ENCODE peak calls at places on chromosomes 3 and 15, in eight cellular contexts. X is NCI-H2081; S is esophagus squamous epithelium; K is endothelial cell of umbilical vein; J is CD8-positive, alpha-beta T cell; E is fibroblast of mammary gland; C is GM04504; N is bronchial epithelial cell. U is an unnamed sample.

GRCh38 chr3:184505479-184505878 is 56.1 kb upstream of the EPHB3 start:
- DNase-seq in X (no peak), S (no peak), K (no peak), J (no peak), E (no peak), C (no peak), N (no peak), U (no peak)

GRCh38 chr3:186170516-186170915 is 61.6 kb upstream of the ETV5 start:
- DNase-seq in X (no peak), S (no peak), K (no peak), J (no peak), E (no peak), C (no peak), N (no peak), U (no peak)

GRCh38 chr3:76307556-76307955 is 522.2 kb upstream of the ZNF717 start:
- DNase-seq in X (no peak), S (no peak), K (no peak), J (no peak), E (no peak), C (no peak), N (no peak), U (no peak)

GRCh38 chr15:96402403-96402802 is 71.9 kb downstream of the NR2F2 start:
- DNase-seq in X (no peak), S (no peak), K (no peak), J (no peak), E (no peak), C (no peak), N (no peak), U (no peak)

GRCh38 chr3:178137831-178138230 is 398.4 kb upstream of the KCNMB2 start:
- DNase-seq in X (no peak), S (no peak), K (no peak), J (no peak), E (no peak), C (peak; percentile 15), N (no peak), U (no peak)

GRCh38 chr3:61561374-61562041 is at the start of gene PTPRG:
- DNase-seq in X (peak; percentile 84), S (peak; percentile 4), K (peak; percentile 95), J (no peak), E (peak; percentile 94), C (peak; percentile 87), N (peak; percentile 83), U (peak; percentile 92)

GRCh38 chr3:126927846-126928245 is 55.1 kb upstream of the PLXNA1 start:
- DNase-seq in X (no peak), S (no peak), K (peak; percentile 52), J (no peak), E (no peak), C (no peak), N (no peak), U (no peak)

GRCh38 chr3:126005951-126006350 is 37.0 kb downstream of the ROPN1B start:
- DNase-seq in X (no peak), S (no peak), K (no peak), J (no peak), E (peak; percentile 73), C (peak; percentile 53), N (peak; percentile 92), U (no peak)

GRCh38 chr3:89467886-89468479 is 360.6 kb downstream of the EPHA3 start:
- DNase-seq in X (peak; percentile 9), S (no peak), K (no peak), J (no peak), E (no peak), C (no peak), N (no peak), U (no peak)

GRCh38 chr3:34864011-34864410 is 775.3 kb upstream of the ARPP21 start:
- DNase-seq in X (no peak), S (no peak), K (no peak), J (no peak), E (no peak), C (no peak), N (peak; percentile 21), U (peak; percentile 53)

GRCh38 chr3:186180891-186181471 is 72.1 kb upstream of the ETV5 start:
- DNase-seq in X (no peak), S (no peak), K (no peak), J (no peak), E (no peak), C (no peak), N (no peak), U (no peak)

GRCh38 chr3:56593455-56594158 is 36.6 kb downstream of the CCDC66 start:
- DNase-seq in X (no peak), S (no peak), K (no peak), J (peak; percentile 51), E (no peak), C (no peak), N (peak; percentile 30), U (no peak)

GRCh38 chr3:59927061-59927460 is 877.2 kb upstream of the CFAP20DC start:
- DNase-seq in X (no peak), S (no peak), K (no peak), J (no peak), E (no peak), C (no peak), N (no peak), U (no peak)

GRCh38 chr15:93141373-93141790 is 52.4 kb upstream of the RGMA start:
- DNase-seq in X (no peak), S (no peak), K (no peak), J (peak; percentile 52), E (no peak), C (no peak), N (no peak), U (no peak)

GRCh38 chr3:149820183-149820582 is 7.2 kb downstream of the RNF13 start:
- DNase-seq in X (no peak), S (no peak), K (no peak), J (no peak), E (peak; percentile 10), C (no peak), N (peak; percentile 40), U (no peak)

GRCh38 chr15:37599175-37599574 is 335.3 kb upstream of the TMCO5A start:
- DNase-seq in X (no peak), S (no peak), K (no peak), J (no peak), E (no peak), C (no peak), N (no peak), U (no peak)

GRCh38 chr15:97654677-97655076 is 305.8 kb upstream of the ARRDC4 start:
- DNase-seq in X (peak; percentile 69), S (no peak), K (no peak), J (no peak), E (no peak), C (no peak), N (no peak), U (no peak)

GRCh38 chr15:65666257-65666656 is 44.5 kb downstream of the SLC24A1 start:
- DNase-seq in X (no peak), S (no peak), K (peak; percentile 28), J (no peak), E (peak; percentile 82), C (peak; percentile 56), N (peak; percentile 60), U (no peak)

GRCh38 chr3:10804183-10804648 is 11.8 kb upstream of the SLC6A11 start:
- DNase-seq in X (no peak), S (no peak), K (no peak), J (no peak), E (peak; percentile 29), C (no peak), N (peak; percentile 100), U (no peak)

GRCh38 chr3:119794971-119795612 is 13.2 kb downstream of the NR1I2 start:
- DNase-seq in X (no peak), S (no peak), K (peak; percentile 27), J (no peak), E (peak; percentile 15), C (no peak), N (peak; percentile 40), U (no peak)

GRCh38 chr3:133360476-133360875 is 39.4 kb upstream of the BFSP2 start:
- DNase-seq in X (no peak), S (no peak), K (no peak), J (no peak), E (no peak), C (no peak), N (no peak), U (no peak)

GRCh38 chr15:96390986-96391385 is 60.5 kb downstream of the NR2F2 start:
- DNase-seq in X (no peak), S (no peak), K (no peak), J (no peak), E (peak; percentile 5), C (no peak), N (peak; percentile 51), U (no peak)

GRCh38 chr15:29870495-29871151 is 48.4 kb upstream of the TJP1 start:
- DNase-seq in X (no peak), S (no peak), K (no peak), J (no peak), E (peak; percentile 41), C (no peak), N (no peak), U (no peak)

GRCh38 chr3:197600796-197601565 is 45.2 kb upstream of the BDH1 start:
- DNase-seq in X (no peak), S (no peak), K (no peak), J (no peak), E (peak; percentile 58), C (no peak), N (peak; percentile 8), U (no peak)

U was measured in astrocyte of the cerebellum.